ENCODE peak calls at places on chromosomes 4 and X, in nine cellular contexts. K is AG10803, N is Calu3, R is GM20000, X is tibial nerve, I is Peyer's patch, E is lower leg skin, S is colonic mucosa, T is PC-3. B is an unnamed sample.

GRCh38 chr4:23106516-23106915 is 413.8 kb downstream of the GBA3 start:
- DNase-seq in N (no peak), S (no peak), T (no peak), E (no peak), K (no peak), R (no peak), I (no peak), X (no peak), B (no peak)

GRCh38 chr4:132218406-132218805 is 930.7 kb upstream of the PCDH10 start:
- DNase-seq in S (no peak), E (no peak), R (no peak), I (no peak), T (peak), K (no peak), X (no peak), N (no peak), B (no peak)

GRCh38 chr4:147866532-147867271 is 134.8 kb downstream of the ARHGAP10 start:
- DNase-seq in T (peak), I (peak), N (peak), K (peak), E (peak), R (peak), X (peak), S (peak), B (peak)

GRCh38 chr4:139685180-139685579 is 19.6 kb downstream of the MGST2 start:
- DNase-seq in S (no peak), K (no peak), X (no peak), N (no peak), R (no peak), E (peak), I (no peak), T (no peak), B (no peak)

GRCh38 chr4:25875281-25875745 is 12.5 kb upstream of the SEL1L3 start:
- DNase-seq in R (no peak), N (no peak), S (no peak), I (peak), K (no peak), X (no peak), T (no peak), E (no peak), B (no peak)

GRCh38 chr4:164997324-164997723 is 19.9 kb upstream of the TRIM61 start:
- DNase-seq in X (no peak), R (no peak), N (peak), T (peak), K (no peak), E (no peak), I (no peak), S (peak), B (no peak)

GRCh38 chr4:156512622-156513021 is 459.0 kb downstream of the PDGFC start:
- DNase-seq in E (no peak), K (peak), N (no peak), I (no peak), R (no peak), X (no peak), T (no peak), S (no peak), B (no peak)

GRCh38 chr4:156946508-156947197 is 24.9 kb downstream of the PDGFC start:
- DNase-seq in X (no peak), E (no peak), K (peak), T (peak), N (no peak), I (no peak), R (no peak), S (no peak), B (no peak)

GRCh38 chr4:160580581-160580980 is 1477.7 kb downstream of the RAPGEF2 start:
- DNase-seq in R (no peak), T (no peak), S (no peak), K (no peak), N (no peak), X (no peak), I (no peak), E (no peak), B (no peak)

GRCh38 chrX:147962476-147962875 is 18.7 kb upstream of the FMR1NB start:
- DNase-seq in S (no peak), K (peak), I (no peak), E (no peak), X (no peak), T (no peak), R (no peak), N (no peak), B (no peak)

GRCh38 chrX:63755892-63756291 is 29.1 kb downstream of the ARHGEF9 start:
- DNase-seq in S (no peak), X (no peak), E (no peak), T (no peak), I (no peak), R (no peak), N (no peak), K (no peak), B (no peak)

GRCh38 chrX:100447563-100448397 is 37.7 kb upstream of the PCDH19 start:
- DNase-seq in E (peak), R (peak), T (peak), X (peak), N (peak), K (peak), I (no peak), S (peak), B (peak)

GRCh38 chr4:56004235-56004634 is 55.5 kb downstream of the CEP135 start:
- DNase-seq in N (no peak), T (no peak), K (no peak), E (no peak), I (no peak), X (no peak), S (no peak), R (no peak), B (no peak)

GRCh38 chrX:68698955-68699354 is 51.5 kb downstream of the STARD8 start:
- DNase-seq in I (no peak), R (no peak), E (no peak), S (no peak), N (peak), X (no peak), T (no peak), K (no peak), B (no peak)

GRCh38 chr4:24921491-24921890 is 8.6 kb upstream of the CCDC149 start:
- DNase-seq in K (no peak), T (no peak), I (no peak), E (no peak), S (no peak), R (no peak), N (no peak), X (no peak), B (no peak)

GRCh38 chrX:54921427-54922021 is 900 bp downstream of the TRO start:
- DNase-seq in T (no peak), R (peak), N (no peak), K (peak), X (peak), S (peak), E (no peak), I (peak), B (peak)

GRCh38 chr4:159048166-159048886 is 54.6 kb upstream of the RAPGEF2 start:
- DNase-seq in R (no peak), K (peak), E (peak), X (peak), S (peak), I (no peak), T (peak), N (peak), B (peak)

GRCh38 chrX:69221239-69222102 is 56.2 kb upstream of the PJA1 start:
- DNase-seq in K (no peak), E (peak), X (no peak), N (no peak), T (no peak), R (no peak), S (no peak), I (no peak), B (no peak)

GRCh38 chr4:185787926-185788679 is 23.9 kb downstream of the SORBS2 start:
- DNase-seq in N (no peak), R (no peak), S (no peak), I (no peak), K (no peak), X (no peak), E (no peak), T (no peak), B (no peak)

GRCh38 chrX:72081605-72082320 is 50.0 kb downstream of the RTL5 start:
- DNase-seq in X (no peak), K (no peak), N (no peak), S (no peak), T (no peak), I (no peak), E (no peak), R (no peak), B (no peak)

GRCh38 chr4:150328496-150328895 is 250.3 kb downstream of the DCLK2 start:
- DNase-seq in I (no peak), S (no peak), X (no peak), N (no peak), R (no peak), K (no peak), E (no peak), T (no peak), B (no peak)

GRCh38 chrX:107733686-107734085 is 41.9 kb downstream of the TSC22D3 start:
- DNase-seq in T (no peak), S (no peak), N (no peak), K (no peak), E (peak), X (no peak), I (no peak), R (no peak), B (no peak)

GRCh38 chrX:75303795-75304194 is 29.9 kb downstream of the UPRT start:
- DNase-seq in T (no peak), E (no peak), X (no peak), I (no peak), K (peak), S (no peak), R (no peak), N (no peak), B (no peak)

GRCh38 chr4:140256335-140256734 is 102.4 kb upstream of the MAML3 start:
- DNase-seq in I (no peak), K (peak), E (no peak), T (peak), N (peak), X (no peak), S (no peak), R (no peak), B (no peak)

GRCh38 chr4:110460074-110460761 is 15.7 kb upstream of the ENPEP start:
- DNase-seq in N (no peak), K (no peak), T (no peak), R (no peak), S (no peak), I (no peak), E (no peak), X (no peak), B (no peak)

GRCh38 chr4:127781303-127782024 is 658 bp upstream of the HSPA4L start:
- DNase-seq in K (peak), I (no peak), R (no peak), T (peak), X (peak), E (peak), S (no peak), N (peak), B (peak)

GRCh38 chr4:139208404-139208945 is 31.5 kb upstream of the ELF2 start:
- DNase-seq in K (peak), S (no peak), R (no peak), N (no peak), T (no peak), X (no peak), I (no peak), E (no peak), B (no peak)

GRCh38 chr4:86181585-86181984 is 178.3 kb downstream of the MAPK10 start:
- DNase-seq in E (no peak), X (no peak), N (no peak), R (no peak), S (no peak), T (peak), K (peak), I (no peak), B (no peak)

GRCh38 chr4:165207431-165208321 is at the start of gene KLHL2:
- DNase-seq in T (peak), N (peak), E (peak), S (peak), I (peak), K (peak), R (peak), X (peak), B (peak)

GRCh38 chr4:74038161-74039064 is at the start of gene CXCL3:
- DNase-seq in T (peak), S (peak), X (peak), R (peak), I (peak), N (peak), E (peak), K (peak), B (peak)

GRCh38 chrX:101659601-101660063 is at the start of gene ARMCX2:
- DNase-seq in N (no peak), I (peak), X (peak), T (no peak), K (peak), R (peak), S (peak), E (peak), B (no peak)

GRCh38 chr4:6153874-6154273 is 46.5 kb downstream of the JAKMIP1 start:
- DNase-seq in T (no peak), E (no peak), K (no peak), S (no peak), N (no peak), I (no peak), R (no peak), X (no peak), B (no peak)

GRCh38 chrX:118632862-118633261 is 94.5 kb upstream of the IL13RA1 start:
- DNase-seq in N (no peak), T (no peak), X (no peak), I (no peak), K (no peak), E (no peak), R (peak), S (no peak), B (no peak)

DNA sequence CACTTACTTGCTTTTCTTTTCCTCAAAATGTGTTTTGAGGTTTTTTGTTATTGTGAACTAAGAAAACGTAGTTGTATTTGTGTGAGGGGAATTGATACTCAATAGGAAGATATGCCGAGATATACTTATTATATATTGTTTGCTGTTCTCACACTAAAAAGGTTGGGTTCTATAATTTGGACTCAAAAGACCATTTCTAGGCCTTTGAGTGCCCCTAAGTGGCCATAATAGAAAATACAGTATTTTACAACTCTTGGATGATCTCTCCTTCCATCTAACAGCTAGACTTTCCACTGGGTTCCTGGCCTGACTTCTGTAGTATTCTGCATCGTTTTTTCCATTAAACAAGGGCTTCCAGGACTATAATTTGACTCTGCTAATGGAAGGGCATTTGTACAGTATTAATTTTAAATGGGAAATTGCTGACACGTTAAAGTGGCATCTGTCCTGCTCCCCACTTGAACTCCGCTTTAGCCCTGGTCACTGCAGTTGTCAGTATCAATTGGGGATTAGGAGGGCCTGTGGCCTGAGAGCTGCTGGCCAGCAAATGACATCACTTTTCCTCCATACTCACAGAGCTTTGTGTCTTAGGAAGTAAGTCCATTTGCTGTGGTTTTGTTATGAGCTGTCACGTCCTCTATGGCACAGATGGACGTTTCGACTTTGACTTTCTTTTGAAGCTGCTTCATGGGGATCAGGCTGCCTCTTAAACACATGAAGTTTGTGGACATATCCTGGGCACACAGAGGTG is 176.9 kb downstream of the SLIT2 start:
- DNase-seq in N (no peak), K (no peak), X (no peak), R (no peak), S (no peak), I (no peak), E (no peak), T (peak), B (no peak)
- TF ChIP-seq CTCF in N (no peak), K (peak), X (no peak), R (no peak), S (no peak), I (no peak), E (no peak), T (peak), B (no peak)

DNA sequence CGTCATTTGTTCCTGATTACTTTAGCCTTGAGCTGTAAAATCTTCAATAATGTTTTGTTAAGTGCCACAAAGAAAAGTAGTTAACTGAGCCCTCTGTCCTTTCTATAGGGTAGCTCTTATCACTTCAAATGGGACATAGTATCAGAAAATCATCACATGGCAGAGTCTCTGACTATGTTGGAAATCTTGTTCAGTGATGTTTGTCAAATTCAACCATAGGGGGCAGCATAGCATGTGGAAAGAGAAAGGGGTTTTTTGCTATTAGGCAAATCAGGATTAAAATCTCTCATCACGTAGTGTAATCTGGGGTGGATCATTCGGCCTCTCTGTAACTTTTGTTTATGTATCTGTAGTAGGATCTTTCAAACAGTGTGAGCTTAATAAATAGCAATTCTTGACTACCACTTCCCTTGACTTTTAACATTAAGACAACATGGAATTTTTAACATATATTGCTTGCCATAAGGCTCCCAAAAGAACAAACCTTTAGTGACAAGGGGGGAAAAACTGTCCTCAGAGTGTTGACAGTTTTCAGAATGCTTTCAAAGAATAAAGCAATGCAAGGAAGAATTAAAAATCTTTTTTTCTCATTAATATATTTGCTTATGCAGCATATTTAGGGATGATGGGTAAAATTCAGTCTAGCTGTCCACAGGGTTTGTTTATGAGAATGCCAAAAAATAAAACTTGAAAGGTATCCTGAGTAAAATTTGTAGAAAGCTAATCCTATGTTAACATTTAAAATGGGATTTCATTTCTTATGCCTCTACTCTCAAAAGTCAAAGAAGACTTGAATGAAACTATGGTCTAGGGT is 127.2 kb downstream of the FBXW7 start:
- DNase-seq in T (peak), I (no peak), X (no peak), K (peak), S (peak), E (no peak), R (peak), N (no peak), B (no peak)
- TF ChIP-seq CTCF in T (peak), I (peak), X (peak), K (peak), S (peak), E (no peak), R (peak), N (peak), B (peak)

GRCh38 chr4:21512351-21512750 is 436.2 kb downstream of the KCNIP4 start:
- DNase-seq in X (no peak), S (no peak), K (peak), R (peak), I (no peak), T (peak), N (no peak), E (no peak), B (no peak)
- TF ChIP-seq CTCF in X (no peak), S (peak), K (peak), R (peak), I (no peak), T (peak), N (no peak), E (no peak), B (peak)

GRCh38 chrX:115147220-115147619 is 42.0 kb upstream of the RBMXL3 start:
- DNase-seq in T (peak), K (peak), I (no peak), X (no peak), E (no peak), R (no peak), N (no peak), S (no peak), B (no peak)
- TF ChIP-seq CTCF in T (peak), K (peak), I (no peak), X (peak), E (no peak), R (no peak), N (peak), S (peak), B (peak)

GRCh38 chrX:139881130-139881529 is 51.7 kb downstream of the ATP11C start:
- DNase-seq in S (no peak), E (no peak), X (no peak), R (no peak), K (peak), T (no peak), I (no peak), N (no peak), B (no peak)

GRCh38 chrX:139877710-139878414 is 55.0 kb downstream of the ATP11C start:
- DNase-seq in T (peak), K (no peak), N (no peak), E (no peak), S (no peak), R (no peak), X (no peak), I (no peak), B (no peak)

GRCh38 chrX:139883984-139884383 is 48.9 kb downstream of the ATP11C start:
- DNase-seq in E (no peak), N (no peak), I (no peak), K (no peak), R (no peak), X (no peak), T (no peak), S (no peak), B (no peak)

GRCh38 chrX:139881572-139881971 is 51.3 kb downstream of the ATP11C start:
- DNase-seq in R (no peak), T (peak), I (no peak), K (peak), E (no peak), X (no peak), N (no peak), S (no peak), B (no peak)

DNA sequence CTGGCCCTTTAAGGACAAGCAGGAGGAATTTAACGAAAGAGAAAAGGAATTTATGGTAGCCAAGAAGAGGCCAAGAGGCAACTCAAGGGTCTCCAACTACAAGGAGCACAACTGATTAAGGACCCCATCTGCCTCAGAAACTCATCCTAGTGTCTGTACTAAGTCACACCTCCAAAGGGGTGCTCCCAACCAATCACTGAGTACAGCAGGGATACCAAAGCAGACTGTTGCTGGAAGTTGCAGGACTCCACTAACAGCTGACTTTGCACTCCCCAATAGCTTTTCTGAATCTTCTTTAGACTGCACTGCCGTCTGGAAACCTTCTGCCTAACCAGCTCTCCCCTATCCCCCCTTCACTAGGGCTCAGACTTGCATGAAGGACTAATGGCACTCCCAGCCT is 50.6 kb downstream of the ATP11C start:
- DNase-seq in X (no peak), R (no peak), I (no peak), E (no peak), K (peak), S (no peak), N (no peak), T (no peak), B (no peak)
- TF ChIP-seq CTCF in X (no peak), R (no peak), I (no peak), E (no peak), K (no peak), S (no peak), N (no peak), T (no peak), B (no peak)